ENCODE peak calls at places on chromosomes 2 and 18, in ten cellular contexts. U is fibroblast of pulmonary artery; O is AG09309; B is nephron progenitor cell; J is esophagus squamous epithelium; W is astrocyte of the spinal cord; P is psoas muscle; E is GM06990; Q is GM10248; S is CD8-positive, alpha-beta T cell. X is an unnamed sample.

GRCh38 chr2:138698428-138698827 is 81.8 kb downstream of the NXPH2 start:
- DNase-seq in U (no peak), O (no peak), E (no peak), P (no peak), S (no peak), J (no peak), B (no peak), W (no peak), Q (no peak), X (no peak)

GRCh38 chr2:174603280-174603679 is 5.7 kb upstream of the WIPF1 start:
- DNase-seq in B (peak), J (no peak), S (peak), W (peak), Q (peak), U (peak), P (no peak), O (peak), E (no peak), X (no peak)

GRCh38 chr2:225025917-225026571 is 16.2 kb downstream of the DOCK10 start:
- DNase-seq in P (no peak), E (no peak), J (no peak), U (peak), W (peak), Q (no peak), B (no peak), O (peak), S (no peak), X (no peak)

GRCh38 chr18:21669736-21670135 is 34.8 kb downstream of the ABHD3 start:
- DNase-seq in E (no peak), S (no peak), W (no peak), O (no peak), P (no peak), J (no peak), B (no peak), Q (no peak), U (no peak), X (no peak)

GRCh38 chr2:215439980-215440512 is 4.2 kb upstream of the FN1 start:
- DNase-seq in B (no peak), O (no peak), P (no peak), J (no peak), S (no peak), E (no peak), Q (no peak), U (no peak), W (no peak), X (no peak)

GRCh38 chr2:226030369-226031077 is 631.0 kb downstream of the NYAP2 start:
- DNase-seq in P (no peak), W (no peak), S (no peak), J (no peak), Q (peak), E (no peak), B (peak), U (no peak), O (no peak), X (no peak)

GRCh38 chr18:395481-396250 is 104.8 kb downstream of the COLEC12 start:
- DNase-seq in O (peak), E (no peak), Q (no peak), J (no peak), U (peak), B (no peak), W (peak), P (no peak), S (no peak), X (no peak)

GRCh38 chr2:69685321-69686048 is 41.9 kb upstream of the AAK1 start:
- DNase-seq in U (peak), P (no peak), S (no peak), W (peak), E (no peak), J (no peak), O (no peak), B (no peak), Q (no peak), X (no peak)

GRCh38 chr2:169065864-169066507 is 3.4 kb upstream of the DHRS9 start:
- DNase-seq in Q (no peak), U (no peak), B (no peak), S (no peak), O (no peak), P (no peak), W (no peak), E (no peak), J (no peak), X (no peak)

GRCh38 chr18:79001001-79001400 is 21.4 kb downstream of the SALL3 start:
- DNase-seq in E (no peak), B (no peak), O (no peak), U (no peak), Q (no peak), W (no peak), S (no peak), J (no peak), P (no peak), X (no peak)

GRCh38 chr2:235721586-235721985 is 227.7 kb downstream of the AGAP1 start:
- DNase-seq in P (no peak), Q (no peak), O (no peak), U (no peak), W (no peak), B (no peak), J (no peak), S (no peak), E (no peak), X (no peak)

GRCh38 chr2:1721706-1722483 is 22.4 kb downstream of the PXDN start:
- DNase-seq in P (peak), E (no peak), J (no peak), U (peak), Q (no peak), W (peak), B (no peak), S (no peak), O (no peak), X (peak)

GRCh38 chr2:230901006-230901405 is 24.0 kb downstream of the GPR55 start:
- DNase-seq in E (no peak), Q (no peak), J (no peak), B (no peak), O (no peak), P (no peak), W (no peak), U (no peak), S (no peak), X (no peak)

GRCh38 chr2:23705771-23706612 is 220.9 kb downstream of the ATAD2B start:
- DNase-seq in B (no peak), E (no peak), O (no peak), W (no peak), U (no peak), S (no peak), Q (no peak), J (no peak), P (no peak), X (no peak)

GRCh38 chr2:203782262-203782976 is 76.0 kb downstream of the CD28 start:
- DNase-seq in P (no peak), O (peak), S (peak), J (no peak), Q (peak), U (peak), W (peak), B (peak), E (no peak), X (no peak)

GRCh38 chr2:201414099-201415023 is 36.9 kb downstream of the TRAK2 start:
- DNase-seq in W (peak), B (no peak), S (no peak), E (peak), U (peak), J (no peak), O (peak), Q (peak), P (no peak), X (no peak)

GRCh38 chr2:111121028-111121872 is 536 bp downstream of the BCL2L11 start:
- DNase-seq in Q (peak), S (peak), B (peak), E (peak), W (peak), O (no peak), P (peak), U (peak), J (no peak), X (no peak)

GRCh38 chr2:148303166-148303565 is 282.3 kb downstream of the MBD5 start:
- DNase-seq in B (no peak), P (no peak), U (no peak), W (peak), E (no peak), S (no peak), Q (no peak), O (no peak), J (no peak), X (no peak)

GRCh38 chr2:134124047-134124753 is 129.7 kb upstream of the MGAT5 start:
- DNase-seq in B (no peak), W (no peak), S (no peak), E (no peak), O (no peak), U (no peak), P (no peak), Q (no peak), J (no peak), X (no peak)

GRCh38 chr18:25921677-25922421 is 168.6 kb downstream of the SS18 start:
- DNase-seq in U (peak), S (peak), P (no peak), O (no peak), W (no peak), Q (peak), J (no peak), E (peak), B (no peak), X (no peak)

GRCh38 chr2:28045676-28046351 is 155.3 kb downstream of the BABAM2 start:
- DNase-seq in S (no peak), B (no peak), Q (no peak), U (no peak), P (no peak), W (no peak), O (no peak), J (no peak), E (no peak), X (no peak)

GRCh38 chr2:185738679-185739472 is at the start of gene FSIP2:
- DNase-seq in B (peak), E (peak), S (no peak), Q (peak), O (no peak), J (no peak), W (peak), P (peak), U (peak), X (no peak)

GRCh38 chr18:61132036-61132435 is 201.2 kb upstream of the CDH20 start:
- DNase-seq in E (no peak), P (no peak), U (no peak), W (no peak), O (no peak), J (no peak), S (no peak), B (no peak), Q (no peak), X (no peak)

GRCh38 chr2:104853926-104854506 is at the start of gene POU3F3:
- DNase-seq in B (peak), Q (peak), P (peak), S (peak), E (no peak), O (no peak), W (peak), U (no peak), J (no peak), X (no peak)

GRCh38 chr2:109311771-109312170 is 182.8 kb downstream of the SH3RF3 start:
- DNase-seq in W (no peak), E (no peak), U (no peak), P (no peak), O (no peak), S (no peak), B (no peak), Q (no peak), J (no peak), X (no peak)

GRCh38 chr2:24844023-24844685 is 50.9 kb downstream of the CENPO start:
- DNase-seq in S (no peak), Q (no peak), W (no peak), J (no peak), E (no peak), O (no peak), P (no peak), U (no peak), B (no peak), X (no peak)

GRCh38 chr2:192243488-192243887 is 48.8 kb upstream of the TMEFF2 start:
- DNase-seq in O (no peak), E (no peak), S (no peak), B (no peak), U (peak), W (peak), P (no peak), J (no peak), Q (no peak), X (no peak)

GRCh38 chr2:145682536-145683157 is 1162.7 kb upstream of the ZEB2 start:
- DNase-seq in O (no peak), W (peak), E (no peak), B (no peak), P (no peak), J (no peak), Q (no peak), S (no peak), U (peak), X (no peak)

GRCh38 chr2:74845217-74845751 is 11.4 kb downstream of the HK2 start:
- DNase-seq in Q (no peak), J (peak), W (peak), E (no peak), O (peak), U (peak), S (peak), P (peak), B (no peak), X (peak)

GRCh38 chr18:22705328-22705727 is 227.8 kb upstream of the RBBP8 start:
- DNase-seq in O (peak), J (no peak), U (peak), S (no peak), W (peak), P (no peak), B (no peak), Q (no peak), E (no peak), X (no peak)

GRCh38 chr18:46628206-46628605 is 28.8 kb downstream of the LOXHD1 start:
- DNase-seq in Q (no peak), U (no peak), B (no peak), E (no peak), O (no peak), W (no peak), S (no peak), J (no peak), P (no peak), X (no peak)

GRCh38 chr18:29849145-29849544 is 1193.4 kb downstream of the DSC3 start:
- DNase-seq in O (no peak), B (no peak), J (no peak), P (no peak), Q (no peak), U (peak), W (no peak), E (no peak), S (no peak), X (no peak)

GRCh38 chr18:25147878-25148488 is 204.0 kb downstream of the ZNF521 start:
- DNase-seq in J (no peak), E (no peak), Q (no peak), U (no peak), W (no peak), P (no peak), B (no peak), S (no peak), O (no peak), X (no peak)

DNA sequence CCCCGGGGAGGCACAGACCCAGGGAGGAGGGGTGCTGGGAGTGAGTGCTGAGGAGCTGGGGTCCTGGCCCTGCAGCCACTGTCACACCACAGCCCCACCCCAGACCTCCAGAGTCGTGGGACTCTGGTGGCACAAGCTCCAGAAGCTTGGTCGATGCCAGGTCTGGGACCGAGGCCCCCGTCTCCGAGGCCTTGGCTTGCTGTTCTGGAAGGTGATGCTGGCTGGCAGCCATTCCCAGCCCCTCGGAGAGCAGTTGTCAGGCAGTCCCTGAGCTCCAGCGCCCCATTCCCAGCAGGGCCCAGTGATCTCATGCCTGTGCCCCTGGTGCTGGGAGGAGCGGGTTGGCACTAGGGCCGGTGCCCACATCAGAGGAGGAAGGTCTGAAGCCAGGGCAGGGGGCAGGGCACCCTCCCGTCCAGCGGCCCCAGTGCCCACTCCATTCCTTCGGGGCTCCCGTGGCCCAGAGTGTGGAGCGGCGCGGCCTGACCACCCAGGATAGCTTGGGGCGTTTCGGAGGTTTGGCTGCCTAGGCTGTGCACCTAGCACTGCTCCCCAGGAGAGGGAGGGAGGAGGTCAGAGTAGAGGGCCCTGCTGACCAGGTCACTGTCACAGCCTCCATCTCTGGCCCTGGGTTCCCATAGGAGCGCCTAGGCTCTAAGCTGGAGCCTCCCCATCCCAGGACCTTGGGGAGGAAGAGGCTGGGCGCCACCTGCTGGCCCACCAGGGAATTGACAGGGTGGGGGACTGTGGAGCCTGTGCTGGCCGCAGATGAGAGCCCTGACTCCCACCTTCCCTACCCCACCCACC is 16.8 kb upstream of the ALPI start:
- DNase-seq in B (peak), W (no peak), U (no peak), E (no peak), O (no peak), S (peak), J (no peak), P (no peak), Q (no peak), X (no peak)
- TF ChIP-seq CTCF in B (peak), W (peak), U (no peak), E (peak), O (peak), S (no peak), J (peak), P (peak), Q (peak), X (no peak)

GRCh38 chr18:3499498-3499897 is 49.5 kb downstream of the TGIF1 start:
- DNase-seq in W (no peak), E (no peak), U (peak), J (no peak), B (peak), P (no peak), O (no peak), S (no peak), Q (no peak), X (no peak)
- TF ChIP-seq CTCF in W (peak), E (no peak), U (no peak), J (no peak), B (no peak), P (no peak), O (no peak), S (no peak), Q (no peak), X (no peak)

GRCh38 chr2:170991398-170992185 is 62.5 kb downstream of the GORASP2 start:
- DNase-seq in W (no peak), E (no peak), S (no peak), Q (no peak), O (no peak), J (no peak), U (no peak), B (no peak), P (no peak), X (no peak)
- TF ChIP-seq CTCF in W (peak), E (no peak), S (no peak), Q (no peak), O (no peak), J (no peak), U (peak), B (no peak), P (no peak), X (no peak)

DNA sequence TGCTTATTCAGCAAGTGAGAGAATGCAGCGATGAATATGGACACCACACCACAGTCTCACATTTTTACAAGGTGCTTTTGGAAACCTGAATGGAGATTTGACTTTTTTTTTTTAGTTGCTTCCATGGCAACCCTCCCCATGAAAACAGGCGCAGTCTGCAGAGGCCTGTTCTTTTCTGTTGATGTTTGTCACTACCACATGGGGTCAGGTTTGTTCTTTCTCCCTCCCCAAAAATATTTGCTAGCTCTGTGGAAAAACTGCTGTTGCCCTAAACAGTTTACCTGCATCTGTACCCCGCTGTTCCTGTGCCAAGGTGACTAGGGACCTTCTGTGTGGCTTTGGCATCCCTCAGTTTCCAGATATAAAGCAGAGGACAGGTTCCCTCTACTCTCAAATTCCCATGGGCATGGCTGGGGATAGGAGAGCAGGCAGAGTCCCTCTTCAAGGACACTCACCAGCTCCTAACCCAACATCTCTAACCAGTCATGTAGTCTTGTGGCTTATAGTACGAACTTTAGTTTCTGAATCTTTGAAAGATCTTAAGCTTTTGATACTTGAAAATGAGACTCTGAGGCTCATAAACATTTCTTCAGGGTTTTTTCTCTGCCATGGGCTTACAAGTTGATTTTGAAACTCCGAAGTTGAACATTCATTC is 14.7 kb upstream of the MAPRE2 start:
- DNase-seq in U (no peak), B (no peak), P (no peak), W (no peak), J (no peak), Q (no peak), S (no peak), E (no peak), O (no peak), X (no peak)
- TF ChIP-seq CTCF in U (no peak), B (peak), P (no peak), W (no peak), J (no peak), Q (peak), S (peak), E (peak), O (no peak), X (no peak)

GRCh38 chr2:212596688-212597087 is 58.1 kb upstream of the ERBB4 start:
- DNase-seq in J (no peak), U (no peak), B (no peak), O (no peak), W (no peak), S (no peak), E (no peak), P (no peak), Q (no peak), X (no peak)

GRCh38 chr2:212592695-212593094 is 54.1 kb upstream of the ERBB4 start:
- DNase-seq in O (no peak), S (no peak), P (no peak), J (no peak), E (no peak), W (no peak), B (no peak), Q (no peak), U (no peak), X (no peak)

GRCh38 chr2:212595036-212595654 is 56.5 kb upstream of the ERBB4 start:
- DNase-seq in E (peak), J (no peak), W (peak), Q (no peak), S (no peak), P (no peak), B (no peak), O (peak), U (peak), X (no peak)
- TF ChIP-seq CTCF in E (peak), J (peak), W (peak), Q (peak), S (no peak), P (no peak), B (no peak), O (peak), U (peak), X (no peak)

DNA sequence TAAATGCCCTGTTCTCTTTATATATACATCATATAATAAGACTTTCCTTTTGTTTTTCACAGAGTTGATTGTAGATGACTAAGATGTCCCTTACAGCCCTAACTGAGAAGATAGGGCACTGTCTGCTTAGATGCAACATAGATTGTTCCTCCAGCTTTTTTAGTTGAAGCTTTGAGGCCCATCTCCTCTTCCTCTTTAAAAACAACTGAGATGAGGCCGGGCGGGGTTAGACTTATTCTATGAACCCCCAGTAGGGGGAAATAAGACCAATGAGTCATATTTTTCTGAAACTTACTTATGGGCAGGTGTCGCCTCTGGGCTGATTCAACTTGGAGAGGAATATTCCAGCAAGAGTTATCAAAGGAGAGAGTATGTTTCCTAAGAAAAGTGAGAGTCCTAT is 84.6 kb downstream of the FBXO15 start:
- DNase-seq in P (no peak), U (no peak), O (no peak), Q (no peak), W (no peak), B (no peak), E (no peak), S (no peak), J (no peak), X (no peak)
- TF ChIP-seq CTCF in P (no peak), U (no peak), O (no peak), Q (no peak), W (no peak), B (no peak), E (peak), S (peak), J (no peak), X (no peak)

GRCh38 chr2:167451496-167452289 is 563.4 kb downstream of the XIRP2 start:
- DNase-seq in P (no peak), S (no peak), W (no peak), O (no peak), U (no peak), J (no peak), B (no peak), Q (no peak), E (no peak), X (no peak)
- TF ChIP-seq CTCF in P (no peak), S (no peak), W (no peak), O (no peak), U (no peak), J (no peak), B (no peak), Q (no peak), E (no peak), X (no peak)

GRCh38 chr2:57868619-57869139 is 177.9 kb upstream of the VRK2 start:
- DNase-seq in S (no peak), B (no peak), J (no peak), Q (no peak), U (no peak), O (no peak), E (no peak), W (no peak), P (no peak), X (no peak)
- TF ChIP-seq CTCF in S (no peak), B (no peak), J (no peak), Q (no peak), U (no peak), O (no peak), E (no peak), W (no peak), P (no peak), X (no peak)

GRCh38 chr2:10439185-10439879 is 8.8 kb downstream of the ODC1 start:
- DNase-seq in U (no peak), O (no peak), Q (no peak), E (no peak), W (no peak), J (no peak), S (no peak), P (no peak), B (no peak), X (no peak)
- TF ChIP-seq CTCF in U (no peak), O (no peak), Q (no peak), E (no peak), W (no peak), J (no peak), S (no peak), P (no peak), B (no peak), X (no peak)

X was measured in omental fat pad.